ENCODE peak calls at places on chromosomes 3 and 15, in eight cellular contexts. N is MCF 10A; J is CD8-positive, alpha-beta T cell; P is neural progenitor cell; L is stimulated activated CD8-positive, alpha-beta memory T cell treated with anti-CD3 and anti-CD28 coated beads, Interleukin-7, amount 100 ng/mL, for 1 hour; Y is activated T-helper 1 cell treated with Interleukin-2 at 50 U/mL for 16 hours; C is osteocyte; D is left ventricle myocardium superior. X is an unnamed sample.
A peak's percentile ranks its signal among the peaks of the same experiment; 100 is the strongest.

GRCh38 chr15:40045572-40046217 is 6.7 kb upstream of the SRP14 start:
- DNase-seq in N (no peak), J (no peak), P (no peak), L (no peak), Y (no peak), C (peak; percentile 27), D (no peak), X (no peak)

GRCh38 chr3:133997871-133998635 is 31.7 kb downstream of the SLCO2A1 start:
- DNase-seq in N (no peak), J (no peak), P (no peak), L (no peak), Y (no peak), C (no peak), D (no peak), X (no peak)

GRCh38 chr3:115341208-115341607 is 194.1 kb upstream of the ZBTB20 start:
- DNase-seq in N (peak; percentile 68), J (no peak), P (no peak), L (no peak), Y (no peak), C (no peak), D (no peak), X (no peak)

GRCh38 chr15:72685925-72686794 is at the start of the genes BBS4 and HIGD2B:
- DNase-seq in N (peak; percentile 89), J (peak; percentile 86), P (peak; percentile 94), L (peak; percentile 78), Y (peak; percentile 80), C (peak; percentile 93), D (peak; percentile 91), X (peak; percentile 91)

GRCh38 chr3:129623447-129624118 is 17.1 kb upstream of the PLXND1 start:
- DNase-seq in N (no peak), J (no peak), P (no peak), L (no peak), Y (no peak), C (peak; percentile 87), D (peak; percentile 80), X (peak; percentile 69)

GRCh38 chr3:20974389-20974788 is 776.6 kb downstream of the ZNF385D start:
- DNase-seq in N (no peak), J (no peak), P (no peak), L (no peak), Y (no peak), C (no peak), D (no peak), X (no peak)

GRCh38 chr3:37456270-37456708 is 281.9 kb upstream of the LRRFIP2 start:
- DNase-seq in N (peak; percentile 18), J (no peak), P (no peak), L (no peak), Y (no peak), C (no peak), D (peak; percentile 89), X (peak; percentile 69)

GRCh38 chr3:127612966-127613365 is 14.8 kb downstream of the MCM2 start:
- DNase-seq in N (no peak), J (no peak), P (no peak), L (no peak), Y (no peak), C (no peak), D (no peak), X (no peak)

X was measured in right lobe of liver.